ENCODE peak calls at places on chromosomes 11 and 22, in five cellular contexts. One of them, this sample, is unnamed.

GRCh38 chr22:17284917-17285316 is 65.7 kb upstream of the ADA2 start:
- DNase-seq in T-cell: no peak
- DNase-seq in endothelial cell: no peak
- DNase-seq in progenitor cell of endocrine pancreas: no peak
- DNase-seq in AG08395: no peak
- DNase-seq in this sample: no peak

GRCh38 chr22:20392983-20393704 is 807 bp upstream of the ZNF74 start:
- DNase-seq in endothelial cell: no peak
- DNase-seq in T-cell: no peak
- DNase-seq in AG08395: no peak
- DNase-seq in progenitor cell of endocrine pancreas: no peak
- DNase-seq in this sample: no peak

GRCh38 chr11:17351171-17351509 is 460 bp upstream of the NCR3LG1 start:
- DNase-seq in AG08395: no peak
- DNase-seq in endothelial cell: no peak
- DNase-seq in T-cell: no peak
- DNase-seq in progenitor cell of endocrine pancreas: no peak
- DNase-seq in this sample: no peak

GRCh38 chr11:33443684-33444083 is 186.5 kb downstream of the HIPK3 start:
- DNase-seq in endothelial cell: no peak
- DNase-seq in T-cell: no peak
- DNase-seq in AG08395: no peak
- DNase-seq in progenitor cell of endocrine pancreas: no peak
- DNase-seq in this sample: no peak

GRCh38 chr22:23268139-23268712 is 87.9 kb downstream of the BCR start:
- DNase-seq in endothelial cell: no peak
- DNase-seq in AG08395: no peak
- DNase-seq in T-cell: no peak
- DNase-seq in progenitor cell of endocrine pancreas: no peak
- DNase-seq in this sample: no peak

GRCh38 chr22:36277482-36278291 is 24.8 kb downstream of the APOL1 start:
- DNase-seq in endothelial cell: peak
- DNase-seq in T-cell: peak
- DNase-seq in progenitor cell of endocrine pancreas: peak
- DNase-seq in AG08395: peak
- DNase-seq in this sample: peak

GRCh38 chr22:38298312-38299000 is 18.8 kb downstream of the CSNK1E start:
- DNase-seq in progenitor cell of endocrine pancreas: peak
- DNase-seq in endothelial cell: no peak
- DNase-seq in AG08395: no peak
- DNase-seq in T-cell: no peak
- DNase-seq in this sample: no peak

GRCh38 chr11:83520849-83521248 is 234.7 kb upstream of the CCDC90B start:
- DNase-seq in AG08395: no peak
- DNase-seq in progenitor cell of endocrine pancreas: no peak
- DNase-seq in endothelial cell: no peak
- DNase-seq in T-cell: no peak
- DNase-seq in this sample: no peak

GRCh38 chr11:130422251-130422995 is 6.0 kb downstream of the ADAMTS8 start:
- DNase-seq in AG08395: no peak
- DNase-seq in T-cell: no peak
- DNase-seq in endothelial cell: no peak
- DNase-seq in progenitor cell of endocrine pancreas: no peak
- DNase-seq in this sample: no peak

GRCh38 chr22:22210375-22210774 is 34.2 kb upstream of the VPREB1 start:
- DNase-seq in endothelial cell: no peak
- DNase-seq in AG08395: peak
- DNase-seq in T-cell: no peak
- DNase-seq in progenitor cell of endocrine pancreas: no peak
- DNase-seq in this sample: no peak

GRCh38 chr11:2433106-2433925 is 11.0 kb downstream of the TRPM5 start:
- DNase-seq in endothelial cell: no peak
- DNase-seq in AG08395: no peak
- DNase-seq in progenitor cell of endocrine pancreas: no peak
- DNase-seq in T-cell: no peak
- DNase-seq in this sample: no peak

GRCh38 chr11:45554230-45554967 is 111.0 kb downstream of the CHST1 start:
- DNase-seq in AG08395: no peak
- DNase-seq in progenitor cell of endocrine pancreas: no peak
- DNase-seq in T-cell: no peak
- DNase-seq in endothelial cell: no peak
- DNase-seq in this sample: no peak

GRCh38 chr22:40560551-40560950 is 76.0 kb downstream of the MRTFA start:
- DNase-seq in progenitor cell of endocrine pancreas: no peak
- DNase-seq in AG08395: no peak
- DNase-seq in T-cell: no peak
- DNase-seq in endothelial cell: no peak
- DNase-seq in this sample: no peak